ENCODE peak calls at places on chromosomes 12 and 14, in five cellular contexts. I is CD8-positive, alpha-beta memory T cell; A is hepatocyte; L is mesenchymal stem cell; Z is endodermal cell. T is an unnamed sample. For H3K4me1 and H3K27me3, the result is how much of the 10 kb centered on the place peaks cover.

GRCh38 chr14:34711169-34711568 is 3.2 kb downstream of the CFL2 start:
- DNase-seq in A (peak), Z (no peak), L (peak), I (no peak), T (no peak)

GRCh38 chr12:122976648-122976975 is 1.6 kb downstream of the OGFOD2 start:
- DNase-seq in Z (peak), I (no peak), A (no peak), L (no peak), T (no peak)

GRCh38 chr14:89443002-89443660 is 26.1 kb upstream of the FOXN3 start:
- DNase-seq in Z (no peak), A (no peak), L (no peak), I (no peak), T (no peak)

GRCh38 chr12:6200266-6201198 is at the start of gene CD9:
- DNase-seq in Z (peak), I (no peak), A (peak), L (peak), T (no peak)

GRCh38 chr14:62117718-62118164 is 355.5 kb downstream of the SNAPC1 start:
- DNase-seq in L (no peak), Z (no peak), I (no peak), A (no peak), T (no peak)

GRCh38 chr14:92724516-92725340 is 23.7 kb downstream of the LGMN start:
- DNase-seq in Z (no peak), A (peak), I (no peak), L (no peak), T (peak)

GRCh38 chr14:54343276-54344121 is 53.3 kb upstream of the CDKN3 start:
- DNase-seq in L (no peak), Z (no peak), I (no peak), A (no peak), T (no peak)

GRCh38 chr12:11581179-11581755 is 68.2 kb upstream of the ETV6 start:
- DNase-seq in L (peak), Z (peak), I (peak), A (peak), T (peak)

GRCh38 chr12:30599631-30600030 is 96.0 kb downstream of the IPO8 start:
- DNase-seq in I (no peak), L (no peak), Z (no peak), A (peak), T (no peak)

GRCh38 chr12:13167226-13167625 is 29.3 kb upstream of the EMP1 start:
- DNase-seq in I (no peak), L (no peak), Z (no peak), A (peak), T (no peak)

DNA sequence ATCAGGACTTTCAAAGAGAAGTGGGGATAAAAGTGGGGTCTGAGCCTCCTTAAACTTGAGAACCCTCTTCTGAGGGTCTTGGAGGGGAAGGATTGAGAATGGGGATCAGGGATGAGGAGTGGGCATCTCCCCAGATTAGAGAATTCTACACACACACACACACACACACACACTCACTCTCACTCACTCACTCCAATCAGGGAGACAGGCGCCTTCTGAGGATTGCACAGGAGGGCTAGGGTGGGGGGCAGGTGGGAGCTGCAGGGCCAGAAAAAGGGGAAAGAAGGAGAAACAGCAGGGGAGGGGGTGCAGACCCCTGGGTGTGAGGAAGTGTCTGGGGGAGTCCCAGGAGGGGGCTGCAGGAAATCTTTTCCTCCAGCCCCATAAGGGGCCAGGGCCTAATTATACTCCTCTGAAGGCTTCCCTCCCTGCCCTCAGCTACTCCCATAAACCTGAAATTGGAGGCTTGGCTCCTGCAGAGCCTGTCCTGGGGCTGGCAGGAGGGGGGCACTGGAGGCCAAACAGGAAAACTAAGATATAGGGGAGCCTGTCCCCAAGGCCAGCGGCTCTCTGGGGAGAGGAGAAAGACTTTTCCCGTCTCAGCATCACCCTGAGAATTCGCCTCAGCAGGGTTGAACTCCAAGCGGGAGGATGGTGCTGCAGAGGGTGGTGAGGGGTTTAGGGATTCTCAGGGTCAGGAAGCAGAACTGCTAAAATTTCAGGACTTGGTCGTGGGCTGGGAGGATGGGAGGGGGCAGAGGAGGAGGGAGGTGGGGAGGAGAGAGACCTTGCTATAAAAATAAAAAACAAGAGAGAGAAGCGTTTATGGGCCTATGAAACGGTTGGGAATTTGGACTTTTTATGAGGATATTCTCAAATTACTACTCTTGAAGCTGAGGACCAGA is 1.6 kb downstream of the HOXC9 start:
- DNase-seq in Z (no peak), I (no peak), L (no peak), A (no peak), T (no peak)
- H3K4me1 ChIP-seq in Z (under half), I (under half), L (under half), A (under half), T (under half)

GRCh38 chr12:20950248-20950647 is 139.7 kb downstream of the SLCO1B3 start:
- DNase-seq in I (no peak), A (peak), Z (no peak), L (peak), T (no peak)

DNA sequence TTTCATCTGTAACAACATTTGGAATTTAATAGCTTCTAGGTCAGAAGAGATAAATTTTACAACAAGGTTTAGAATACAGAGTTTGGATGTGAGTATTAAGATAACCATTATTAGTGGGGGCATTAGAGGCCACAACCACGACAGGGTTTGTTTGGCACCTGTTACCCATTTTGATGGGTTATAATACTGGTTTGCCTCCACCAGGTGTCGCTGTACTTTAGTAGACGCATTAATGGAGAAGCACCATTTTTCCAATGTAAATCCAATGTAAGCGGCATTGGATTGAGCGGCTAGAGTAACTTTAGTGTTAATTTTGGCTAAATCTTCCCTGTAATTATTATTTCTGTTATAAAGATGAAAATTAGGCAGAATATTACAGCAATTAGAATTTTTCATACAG is 136.2 kb downstream of the SLCO1B3 start:
- DNase-seq in I (no peak), Z (peak), A (peak), L (no peak), T (no peak)
- H3K27me3 ChIP-seq in I (under half), Z (under half), A (under half), L (under half), T (under half)

GRCh38 chr14:73762375-73762822 is 48.2 kb upstream of the PNMA1 start:
- DNase-seq in Z (no peak), L (peak), A (peak), I (no peak), T (no peak)

GRCh38 chr14:73764406-73764805 is 50.2 kb upstream of the PNMA1 start:
- DNase-seq in L (peak), Z (no peak), A (no peak), I (no peak), T (no peak)

GRCh38 chr14:73763396-73763795 is 49.2 kb upstream of the PNMA1 start:
- DNase-seq in I (no peak), Z (no peak), A (peak), L (no peak), T (no peak)

GRCh38 chr14:73761621-73762355 is 47.6 kb upstream of the PNMA1 start:
- DNase-seq in I (no peak), L (peak), A (no peak), Z (no peak), T (no peak)

DNA sequence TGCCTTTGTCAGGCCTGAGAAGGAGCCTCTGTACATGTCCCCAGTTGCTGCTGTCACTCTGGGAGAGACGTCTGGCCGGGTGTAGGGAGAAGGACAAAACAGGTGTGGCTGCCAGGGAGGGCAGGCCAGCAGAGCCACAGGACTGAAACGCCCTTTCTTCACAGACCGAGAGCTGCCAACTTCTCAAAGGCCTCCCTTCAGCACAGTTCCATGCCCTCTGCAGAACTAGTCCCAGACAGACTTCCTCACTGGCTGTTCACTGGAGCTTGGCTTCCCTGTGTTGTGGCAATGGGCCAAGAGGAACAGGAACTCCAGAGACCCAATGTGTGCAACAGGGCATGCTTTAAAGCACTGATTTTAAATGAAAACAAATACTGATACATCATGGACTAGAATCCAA is 50.7 kb upstream of the PNMA1 start:
- DNase-seq in L (no peak), A (no peak), I (no peak), Z (peak), T (peak)
- H3K4me1 ChIP-seq in L (under half), A (under half), I (half or more), Z (under half), T (half or more)

DNA sequence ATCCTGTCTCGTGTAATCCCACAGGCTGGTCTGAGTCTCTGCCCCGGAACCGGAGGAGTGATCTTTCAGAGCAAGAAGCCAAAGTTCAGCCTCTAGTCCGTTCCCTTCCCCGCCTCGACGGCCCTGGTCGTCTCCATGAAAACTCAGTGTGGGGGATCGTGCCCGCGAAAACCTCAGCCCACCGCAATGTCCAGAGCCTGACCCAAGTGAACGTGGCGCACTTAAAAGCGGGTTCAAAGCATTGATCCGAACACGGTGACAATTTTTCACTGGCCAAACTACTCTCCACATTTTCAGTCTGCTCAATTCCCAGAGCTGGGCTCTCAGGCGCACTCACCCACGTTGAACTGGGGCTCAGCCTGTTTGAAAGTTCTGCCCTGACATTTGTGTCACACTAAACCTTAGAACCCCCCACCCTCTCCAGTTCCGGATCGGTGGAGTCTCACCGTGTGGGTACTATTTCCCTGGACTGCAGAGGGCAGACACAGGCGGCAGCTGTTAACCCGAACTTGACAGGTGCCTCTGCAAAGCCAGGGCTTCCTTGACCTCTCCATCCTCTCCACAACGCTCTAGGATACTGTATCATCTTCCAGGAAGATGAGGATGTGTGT is 883 bp upstream of the PRICKLE1 start:
- DNase-seq in A (peak), I (no peak), L (peak), Z (peak), T (peak)
- H3K27me3 ChIP-seq in A (under half), I (under half), L (under half), Z (under half), T (under half)

DNA sequence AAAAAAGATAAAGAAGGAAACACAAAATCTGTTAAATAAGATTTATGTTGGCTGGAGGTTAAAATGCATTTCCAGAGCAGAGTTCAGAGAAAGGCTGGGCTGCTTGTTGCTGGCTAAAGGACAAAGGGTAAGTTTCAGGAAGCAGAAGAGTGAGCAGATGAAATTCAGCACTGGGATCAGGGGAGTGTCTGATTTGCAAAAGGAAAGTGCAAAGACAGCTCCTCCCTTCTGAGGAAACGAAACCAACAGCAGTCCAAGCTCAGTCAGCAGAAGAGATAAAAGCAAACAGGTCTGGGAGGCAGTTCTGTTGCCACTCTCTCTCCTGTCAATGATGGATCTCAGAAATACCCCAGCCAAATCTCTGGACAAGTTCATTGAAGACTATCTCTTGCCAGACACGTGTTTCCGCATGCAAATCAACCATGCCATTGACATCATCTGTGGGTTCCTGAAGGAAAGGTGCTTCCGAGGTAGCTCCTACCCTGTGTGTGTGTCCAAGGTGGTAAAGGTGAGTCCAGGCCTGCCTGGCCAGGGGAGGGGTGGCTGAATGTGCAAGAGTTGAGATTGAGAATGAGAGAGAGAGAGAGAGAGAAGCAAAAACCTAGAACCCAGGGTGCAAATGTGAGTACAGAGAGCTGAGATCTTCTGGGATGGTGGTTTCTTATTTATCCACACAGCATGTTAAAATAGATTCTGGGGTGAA is at the start of gene OAS1:
- DNase-seq in I (no peak), A (peak), L (peak), Z (no peak), T (no peak)
- H3K4me1 ChIP-seq in I (half or more), A (under half), L (under half), Z (under half), T (under half)

GRCh38 chr14:38210168-38210567 is 2.5 kb downstream of the SSTR1 start:
- DNase-seq in I (no peak), L (peak), Z (peak), A (peak), T (no peak)

GRCh38 chr14:38210587-38211257 is 3.0 kb downstream of the SSTR1 start:
- DNase-seq in A (peak), Z (peak), L (peak), I (no peak), T (no peak)

GRCh38 chr14:38209572-38210159 is 2.0 kb downstream of the SSTR1 start:
- DNase-seq in I (no peak), A (no peak), L (no peak), Z (no peak), T (no peak)

GRCh38 chr14:38212996-38213395 is 5.3 kb downstream of the SSTR1 start:
- DNase-seq in L (peak), A (no peak), Z (no peak), I (no peak), T (no peak)

DNA sequence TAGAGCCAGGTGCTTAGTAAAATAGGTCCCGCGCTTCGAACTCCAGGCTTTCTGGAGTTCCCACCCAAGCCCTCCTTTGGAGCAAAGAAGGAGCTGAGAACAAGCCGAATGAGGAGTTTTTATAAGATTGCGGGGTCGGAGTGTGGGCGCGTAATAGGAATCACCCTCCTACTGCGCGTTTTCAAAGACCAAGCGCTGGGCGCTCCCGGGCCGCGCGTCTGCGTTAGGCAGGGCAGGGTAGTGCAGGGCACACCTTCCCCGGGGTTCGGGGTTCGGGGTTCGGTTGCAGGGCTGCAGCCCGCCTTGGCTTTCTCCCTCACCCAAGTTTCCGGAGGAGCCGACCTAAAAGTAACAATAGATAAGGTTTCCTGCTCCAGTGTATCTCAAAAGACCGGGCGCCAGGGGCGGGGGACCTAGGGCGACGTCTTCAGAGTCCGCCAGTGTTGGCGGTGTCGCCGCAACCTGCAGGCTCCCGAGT is 3.6 kb downstream of the SSTR1 start:
- DNase-seq in Z (peak), L (peak), A (peak), I (no peak), T (no peak)
- H3K27me3 ChIP-seq in Z (half or more), L (under half), A (under half), I (under half), T (under half)

T was measured in right atrium auricular region.